ENCODE peak calls at places on chromosomes 16 and 17, in eight cellular contexts. N is stomach, L is left lung, D is breast epithelium, G is HCEC 1CT, M is mesothelial cell of epicardium, U is amniotic stem cell, I is NCI-H446. J is an unnamed sample.

GRCh38 chr17:38654411-38655398 is 20.1 kb downstream of the EPOP start:
- DNase-seq in N (no peak), L (no peak), D (no peak), G (no peak), M (no peak), U (no peak), I (no peak), J (no peak)

GRCh38 chr17:62792122-62792800 is 15.9 kb downstream of the MARCHF10 start:
- DNase-seq in N (no peak), L (no peak), D (no peak), G (peak), M (peak), U (peak), I (no peak), J (no peak)

GRCh38 chr16:67296422-67296821 is 17.1 kb downstream of the PLEKHG4 start:
- DNase-seq in N (no peak), L (no peak), D (no peak), G (peak), M (no peak), U (no peak), I (no peak), J (no peak)

GRCh38 chr16:84115919-84116719 is 623 bp downstream of the MBTPS1 start:
- DNase-seq in N (peak), L (peak), D (peak), G (peak), M (no peak), U (no peak), I (peak), J (no peak)

GRCh38 chr17:57862990-57863667 is 13.3 kb upstream of the MRPS23 start:
- DNase-seq in N (no peak), L (no peak), D (no peak), G (no peak), M (no peak), U (no peak), I (no peak), J (no peak)

GRCh38 chr17:19805006-19805405 is 56.9 kb upstream of the ALDH3A1 start:
- DNase-seq in N (no peak), L (no peak), D (no peak), G (no peak), M (no peak), U (no peak), I (no peak), J (no peak)

GRCh38 chr17:51439395-51440229 is 179.3 kb downstream of the UTP18 start:
- DNase-seq in N (no peak), L (no peak), D (no peak), G (no peak), M (no peak), U (no peak), I (no peak), J (no peak)

GRCh38 chr16:33877-34707 is 19.3 kb downstream of the POLR3K start:
- DNase-seq in N (no peak), L (no peak), D (no peak), G (no peak), M (no peak), U (no peak), I (no peak), J (no peak)

GRCh38 chr17:80036715-80037477 is 454 bp downstream of the CCDC40 start:
- DNase-seq in N (no peak), L (peak), D (no peak), G (no peak), M (peak), U (peak), I (peak), J (peak)

J was measured in iPS DF 19.7.